ENCODE peak calls at places on chromosomes 16 and 17, in nine cellular contexts. Z is CD8-positive, alpha-beta T cell; P is IMR-90; Q is progenitor cell of endocrine pancreas; A is fibroblast of mammary gland; W is NB4; G is ascending aorta; J is dorsolateral prefrontal cortex; I is AG09309. H is an unnamed sample.

GRCh38 chr17:5901731-5902660 is 168.2 kb upstream of the WSCD1 start:
- DNase-seq in Z (no peak), P (no peak), Q (no peak), A (no peak), W (no peak), G (no peak), J (no peak), I (no peak), H (no peak)

GRCh38 chr16:3022697-3023414 is 886 bp downstream of the HCFC1R1 start:
- DNase-seq in Z (peak; percentile 30), P (peak; percentile 20), Q (no peak), A (peak; percentile 87), W (peak; percentile 69), G (peak; percentile 47), J (no peak), I (no peak), H (no peak)

GRCh38 chr17:48545022-48545376 is at the start of gene HOXB2:
- DNase-seq in Z (no peak), P (peak; percentile 77), Q (no peak), A (no peak), W (no peak), G (no peak), J (no peak), I (no peak), H (no peak)

GRCh38 chr17:79022507-79022991 is 1.4 kb upstream of the C1QTNF1 start:
- DNase-seq in Z (no peak), P (no peak), Q (no peak), A (no peak), W (no peak), G (no peak), J (no peak), I (no peak), H (peak; percentile 80)

GRCh38 chr16:3101841-3102470 is 2.9 kb upstream of the ZSCAN10 start:
- DNase-seq in Z (no peak), P (no peak), Q (no peak), A (no peak), W (peak; percentile 89), G (no peak), J (no peak), I (no peak), H (no peak)

GRCh38 chr17:61254894-61255293 is 144.7 kb upstream of the TBX2 start:
- DNase-seq in Z (no peak), P (no peak), Q (no peak), A (no peak), W (no peak), G (no peak), J (no peak), I (no peak), H (no peak)

GRCh38 chr17:45006927-45007461 is 38.9 kb upstream of the C1QL1 start:
- DNase-seq in Z (no peak), P (no peak), Q (no peak), A (no peak), W (peak; percentile 32), G (no peak), J (no peak), I (no peak), H (no peak)

GRCh38 chr17:60529806-60530205 is 3.8 kb upstream of the APPBP2 start:
- DNase-seq in Z (no peak), P (peak; percentile 26), Q (no peak), A (no peak), W (no peak), G (no peak), J (no peak), I (no peak), H (no peak)

DNA sequence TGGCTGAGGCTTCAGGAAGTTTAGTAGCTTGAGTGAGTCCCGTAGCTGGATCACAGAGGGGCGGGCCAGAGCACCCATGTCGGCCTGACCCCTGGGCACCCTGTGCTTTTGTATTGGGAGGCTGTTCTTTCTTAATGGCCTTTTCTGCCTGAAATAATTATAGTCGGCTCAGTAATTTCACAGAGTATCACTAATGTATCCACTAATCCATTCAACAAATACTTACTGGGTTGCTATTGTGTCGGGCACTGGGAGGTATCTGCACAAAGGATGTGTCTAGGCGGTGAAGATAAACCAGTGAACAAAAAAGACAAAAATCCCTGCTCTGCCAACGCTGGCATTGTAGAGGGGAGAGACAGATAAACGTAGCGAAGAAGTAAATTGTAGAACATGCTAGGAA is 318.6 kb downstream of the FOXL1 start:
- DNase-seq in Z (no peak), P (no peak), Q (no peak), A (no peak), W (no peak), G (no peak), J (no peak), I (no peak), H (peak; percentile 20)
- TF ChIP-seq CTCF in Z (no peak), P (no peak), Q (no peak), A (no peak), W (no peak), G (no peak), J (no peak), I (no peak), H (no peak)

GRCh38 chr16:55700961-55701360 is 45.2 kb downstream of the SLC6A2 start:
- DNase-seq in Z (no peak), P (no peak), Q (no peak), A (no peak), W (no peak), G (no peak), J (no peak), I (no peak), H (no peak)

GRCh38 chr16:55699616-55700015 is 43.8 kb downstream of the SLC6A2 start:
- DNase-seq in Z (no peak), P (no peak), Q (no peak), A (no peak), W (no peak), G (no peak), J (no peak), I (no peak), H (no peak)

GRCh38 chr16:55700067-55700466 is 44.3 kb downstream of the SLC6A2 start:
- DNase-seq in Z (no peak), P (no peak), Q (no peak), A (no peak), W (no peak), G (no peak), J (no peak), I (no peak), H (no peak)

GRCh38 chr16:55703003-55704001 is 47.5 kb downstream of the SLC6A2 start:
- DNase-seq in Z (no peak), P (peak; percentile 68), Q (no peak), A (peak; percentile 67), W (peak; percentile 73), G (no peak), J (peak; percentile 12), I (peak; percentile 21), H (no peak)

DNA sequence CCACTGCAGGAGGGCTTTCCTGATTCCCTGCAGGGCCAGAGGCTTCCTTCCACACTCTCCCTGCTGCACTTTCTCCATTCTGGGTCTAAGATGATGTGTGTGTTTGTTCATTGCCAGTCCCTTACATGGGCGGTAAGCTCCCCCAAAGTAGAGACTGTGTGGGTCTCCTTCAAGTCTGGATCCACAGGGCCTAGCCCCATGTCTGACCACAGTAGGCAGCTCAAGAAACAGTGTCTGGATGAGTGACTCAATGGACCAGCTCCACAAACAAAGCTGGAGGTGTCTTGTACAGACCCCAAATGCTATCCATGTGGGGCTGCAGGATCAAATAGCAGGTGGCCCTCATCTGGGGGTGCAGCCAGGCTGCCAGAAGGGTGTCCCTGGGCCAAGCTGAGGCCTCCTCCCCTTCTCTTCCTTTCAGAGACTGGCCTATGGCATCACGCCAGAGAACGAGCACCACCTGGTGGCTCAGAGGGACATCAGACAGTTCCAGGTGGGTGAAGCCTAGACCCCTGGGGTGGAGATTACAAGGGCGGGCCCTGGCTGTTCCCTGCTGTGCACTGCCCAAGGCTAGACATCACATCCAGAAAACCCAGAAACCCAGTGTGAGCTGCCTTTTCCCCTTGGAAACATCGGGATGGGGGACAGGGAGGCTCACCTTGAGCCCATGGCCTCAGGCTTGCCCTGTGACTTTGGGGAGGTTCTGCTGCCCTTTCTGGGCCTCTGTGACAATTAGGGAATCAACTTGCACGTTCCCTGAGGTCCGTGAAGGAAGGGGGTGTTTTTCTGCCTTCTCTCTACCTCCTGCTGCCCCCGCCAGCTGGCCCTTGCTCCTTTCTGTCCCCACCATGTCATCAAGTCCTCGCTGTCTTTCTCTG is 45.9 kb downstream of the SLC6A2 start:
- DNase-seq in Z (no peak), P (peak; percentile 26), Q (peak; percentile 37), A (peak; percentile 35), W (peak; percentile 67), G (no peak), J (peak; percentile 23), I (peak; percentile 1), H (peak; percentile 82)
- TF ChIP-seq CTCF in Z (no peak), P (peak; percentile 48), Q (peak; percentile 79), A (peak; percentile 48), W (peak; percentile 86), G (peak; percentile 27), J (peak; percentile 41), I (peak; percentile 73), H (peak; percentile 60)

DNA sequence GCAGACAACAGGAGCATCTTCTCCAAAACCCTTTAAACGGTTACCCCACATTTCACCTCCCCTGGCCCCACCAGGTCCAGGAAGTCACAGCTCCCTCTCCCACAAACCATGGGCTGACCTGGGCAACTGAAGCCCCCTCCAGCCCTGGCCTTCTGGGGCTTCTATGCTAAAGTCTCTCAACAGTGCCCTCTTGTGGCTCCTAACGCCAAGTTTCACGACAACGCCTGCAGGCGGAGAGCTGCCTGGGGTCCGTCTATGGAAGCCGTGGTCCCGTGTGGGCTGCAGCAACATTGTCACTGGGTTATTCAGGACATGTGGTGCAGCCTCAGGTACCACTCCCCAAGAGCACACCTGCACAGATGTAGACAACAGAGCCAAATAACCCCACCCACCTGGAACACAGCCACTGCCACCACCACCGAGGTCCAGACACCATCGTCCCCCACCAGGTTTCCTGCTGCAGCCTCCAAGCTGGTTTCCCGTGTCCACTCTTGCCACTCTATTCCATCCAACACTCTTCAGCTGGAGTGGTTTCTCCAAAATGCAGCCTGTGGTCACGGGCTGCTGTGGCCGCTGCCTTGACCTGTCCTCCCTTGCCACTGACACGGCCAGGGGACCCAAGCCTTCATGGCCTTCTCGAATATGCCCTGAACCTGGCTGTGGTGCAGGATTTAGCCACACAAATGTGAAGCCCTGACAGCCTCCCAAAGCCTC is 19.1 kb downstream of the C16orf95 start:
- DNase-seq in Z (peak; percentile 48), P (peak; percentile 10), Q (peak; percentile 41), A (peak; percentile 21), W (peak; percentile 53), G (no peak), J (no peak), I (no peak), H (no peak)
- TF ChIP-seq CTCF in Z (peak; percentile 38), P (peak; percentile 58), Q (peak; percentile 73), A (peak; percentile 61), W (peak; percentile 70), G (peak; percentile 49), J (peak; percentile 41), I (peak; percentile 57), H (peak; percentile 62)

GRCh38 chr17:28896491-28896883 is 1.0 kb downstream of the FLOT2 start:
- DNase-seq in Z (no peak), P (no peak), Q (no peak), A (no peak), W (no peak), G (no peak), J (no peak), I (no peak), H (no peak)

GRCh38 chr17:28897769-28898259 is 281 bp upstream of the FLOT2 start:
- DNase-seq in Z (peak; percentile 37), P (no peak), Q (no peak), A (no peak), W (no peak), G (no peak), J (no peak), I (no peak), H (no peak)

GRCh38 chr17:28898261-28898955 is 875 bp upstream of the FLOT2 start:
- DNase-seq in Z (no peak), P (no peak), Q (no peak), A (no peak), W (no peak), G (no peak), J (no peak), I (no peak), H (peak; percentile 54)

GRCh38 chr17:28895794-28896447 is 1.6 kb downstream of the FLOT2 start:
- DNase-seq in Z (no peak), P (no peak), Q (no peak), A (no peak), W (peak; percentile 22), G (no peak), J (no peak), I (no peak), H (peak; percentile 38)

GRCh38 chr17:28896884-28897768 is at the start of gene FLOT2:
- DNase-seq in Z (peak; percentile 79), P (peak; percentile 30), Q (peak; percentile 53), A (peak; percentile 47), W (peak; percentile 81), G (no peak), J (peak; percentile 54), I (no peak), H (peak; percentile 89)
- TF ChIP-seq CTCF in Z (peak; percentile 43), P (peak; percentile 27), Q (peak; percentile 40), A (peak; percentile 15), W (peak; percentile 20), G (peak; percentile 5), J (peak; percentile 33), I (peak; percentile 31), H (peak; percentile 29)

H was measured in upper lobe of right lung.